ENCODE peak calls at places on chromosomes 12 and 14, in eight cellular contexts. D is H9, B is IMR-90, P is endodermal cell, G is MM.1S, Z is astrocyte, X is fibroblast of lung, W is mammary epithelial cell. S is an unnamed sample.

GRCh38 chr12:67430708-67431335 is 161.7 kb downstream of the CAND1 start:
- DNase-seq in D (no peak), B (no peak), P (no peak), G (no peak), Z (no peak), X (no peak), W (no peak), S (no peak)

GRCh38 chr12:100987552-100988277 is 193.1 kb downstream of the ANO4 start:
- DNase-seq in D (peak; percentile 77), B (peak; percentile 70), P (peak; percentile 93), G (peak; percentile 94), Z (peak; percentile 66), X (peak; percentile 77), W (peak; percentile 48), S (peak; percentile 17)

GRCh38 chr12:21523148-21523547 is 2.9 kb upstream of the SPX start:
- DNase-seq in D (no peak), B (no peak), P (no peak), G (no peak), Z (no peak), X (no peak), W (no peak), S (no peak)

GRCh38 chr12:4308334-4308960 is 12.6 kb upstream of the TIGAR start:
- DNase-seq in D (peak; percentile 58), B (no peak), P (peak; percentile 73), G (no peak), Z (no peak), X (no peak), W (no peak), S (no peak)

GRCh38 chr12:21694660-21695059 is 37.0 kb upstream of the LDHB start:
- DNase-seq in D (no peak), B (no peak), P (no peak), G (no peak), Z (no peak), X (no peak), W (no peak), S (no peak)

GRCh38 chr14:41609704-41610183 is 3.1 kb downstream of the LRFN5 start:
- DNase-seq in D (peak; percentile 88), B (peak; percentile 58), P (peak; percentile 94), G (no peak), Z (peak; percentile 18), X (peak; percentile 48), W (no peak), S (peak; percentile 28)

GRCh38 chr12:77231548-77231947 is 166.2 kb upstream of the E2F7 start:
- DNase-seq in D (no peak), B (peak; percentile 55), P (no peak), G (no peak), Z (peak; percentile 90), X (peak; percentile 91), W (peak; percentile 45), S (peak; percentile 30)

GRCh38 chr12:73421832-73422231 is 1115.8 kb upstream of the ATXN7L3B start:
- DNase-seq in D (no peak), B (no peak), P (no peak), G (peak; percentile 67), Z (peak; percentile 4), X (peak; percentile 16), W (peak; percentile 90), S (no peak)

GRCh38 chr12:82203076-82203475 is 155.1 kb downstream of the CCDC59 start:
- DNase-seq in D (no peak), B (no peak), P (no peak), G (no peak), Z (no peak), X (no peak), W (no peak), S (no peak)

GRCh38 chr14:52071675-52072074 is 2.8 kb upstream of the NID2 start:
- DNase-seq in D (no peak), B (peak; percentile 57), P (no peak), G (no peak), Z (peak; percentile 29), X (no peak), W (no peak), S (no peak)

GRCh38 chr14:52069617-52070431 is 965 bp upstream of the NID2 start:
- DNase-seq in D (peak; percentile 66), B (peak; percentile 83), P (no peak), G (no peak), Z (peak; percentile 67), X (peak; percentile 72), W (no peak), S (no peak)

GRCh38 chr14:52067873-52068740 is 752 bp downstream of the NID2 start:
- DNase-seq in D (peak; percentile 50), B (peak; percentile 51), P (peak; percentile 84), G (no peak), Z (peak; percentile 37), X (peak; percentile 54), W (no peak), S (peak; percentile 62)

GRCh38 chr14:52072266-52072780 is 3.5 kb upstream of the NID2 start:
- DNase-seq in D (no peak), B (no peak), P (no peak), G (no peak), Z (no peak), X (no peak), W (no peak), S (no peak)

DNA sequence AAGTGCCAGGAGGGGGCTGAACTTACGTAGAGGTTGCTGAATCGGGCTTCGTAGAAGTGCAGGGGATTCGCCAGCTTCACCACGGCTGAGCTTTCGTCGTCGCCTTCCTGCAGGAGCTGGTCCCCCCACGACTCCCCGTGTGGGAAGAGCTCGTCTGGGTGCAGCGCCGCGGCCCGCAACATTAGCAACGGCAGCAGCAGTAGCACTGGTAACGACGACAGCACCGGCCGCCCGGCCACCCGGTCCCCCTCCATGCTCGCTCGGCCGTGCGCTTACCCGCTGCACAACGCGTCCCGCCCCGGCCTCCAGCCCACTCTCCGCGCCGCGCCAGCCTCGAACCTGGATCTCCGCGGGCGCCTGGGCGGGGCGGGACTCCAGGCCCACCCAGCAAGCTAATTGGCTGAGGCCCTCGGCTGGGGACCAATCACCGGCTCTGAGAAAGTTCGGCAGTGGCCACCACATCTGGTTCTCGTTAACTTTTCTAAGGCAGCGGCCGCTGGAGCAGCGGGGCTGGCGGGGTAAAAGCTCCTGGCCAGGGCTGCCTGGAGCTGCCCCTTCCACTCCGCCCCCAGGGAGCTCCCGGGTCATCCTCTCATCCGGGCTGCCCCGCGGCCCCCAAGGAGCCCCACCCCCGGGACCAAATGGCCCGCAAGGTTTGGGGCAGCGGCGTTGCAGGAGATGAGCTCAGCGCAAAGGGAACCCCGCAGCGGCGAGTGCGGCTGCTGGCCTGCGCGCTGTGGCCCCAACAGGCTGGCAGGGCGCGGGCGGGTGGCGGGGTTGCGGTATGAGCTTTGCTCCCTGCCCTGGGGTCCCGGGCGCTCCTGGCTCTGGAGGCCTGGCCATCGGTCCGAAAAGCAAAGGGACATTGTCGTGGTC is at the start of gene NID2:
- DNase-seq in D (peak; percentile 91), B (peak; percentile 95), P (peak; percentile 97), G (no peak), Z (peak; percentile 84), X (peak; percentile 88), W (peak; percentile 50), S (peak; percentile 98)
- H3K9ac ChIP-seq in D (no peak within 1 kb of the TSS), B (peak within 1 kb of the TSS; percentile 99), P (no peak within 1 kb of the TSS), G (no peak within 1 kb of the TSS), Z (peak within 1 kb of the TSS; percentile 92), X (peak within 1 kb of the TSS; percentile 87), W (peak within 1 kb of the TSS; percentile 10), S (peak within 1 kb of the TSS; percentile 77)

GRCh38 chr14:54094765-54095164 is 138.1 kb upstream of the BMP4 start:
- DNase-seq in D (no peak), B (no peak), P (no peak), G (no peak), Z (no peak), X (no peak), W (no peak), S (no peak)
- TF ChIP-seq CTCF in D (no peak), B (no peak), P (no peak), G (no peak), Z (no peak), X (no peak), W (no peak), S (no peak)

GRCh38 chr14:32947792-32948191 is 9.1 kb downstream of the NPAS3 start:
- DNase-seq in D (no peak), B (no peak), P (no peak), G (no peak), Z (no peak), X (no peak), W (no peak), S (no peak)

GRCh38 chr14:32941668-32942065 is 3.0 kb downstream of the NPAS3 start:
- DNase-seq in D (no peak), B (no peak), P (no peak), G (no peak), Z (no peak), X (no peak), W (no peak), S (no peak)

GRCh38 chr14:32950584-32950983 is 11.9 kb downstream of the NPAS3 start:
- DNase-seq in D (no peak), B (no peak), P (no peak), G (no peak), Z (peak; percentile 79), X (peak; percentile 81), W (no peak), S (no peak)

DNA sequence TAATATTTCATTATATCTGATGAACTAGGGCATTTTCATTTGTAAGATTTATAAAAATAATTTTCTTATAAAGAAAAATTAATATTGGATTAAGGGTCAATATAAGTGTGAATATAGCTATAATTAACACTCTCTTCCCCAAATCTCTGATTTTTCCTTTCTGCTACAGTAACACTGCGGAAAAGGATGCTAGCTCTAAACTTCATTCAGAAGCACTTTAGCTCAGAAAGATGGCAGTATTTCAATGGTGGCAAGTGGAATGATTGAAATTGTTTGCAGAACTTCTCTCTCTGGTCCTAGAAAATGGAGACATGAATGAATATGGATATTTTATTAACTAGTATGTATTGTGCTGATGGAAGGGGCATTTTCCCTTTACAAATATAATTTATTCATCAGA is 8.4 kb downstream of the NPAS3 start:
- DNase-seq in D (no peak), B (no peak), P (no peak), G (no peak), Z (no peak), X (no peak), W (no peak), S (no peak)
- H3K9ac ChIP-seq in D (no peak overlapping the region), B (no peak overlapping the region), P (no peak overlapping the region), G (no peak overlapping the region), Z (no peak overlapping the region), X (no peak overlapping the region), W (no peak overlapping the region), S (no peak overlapping the region)

GRCh38 chr12:59370933-59371332 is 224.9 kb upstream of the SLC16A7 start:
- DNase-seq in D (no peak), B (no peak), P (no peak), G (no peak), Z (no peak), X (no peak), W (no peak), S (no peak)

GRCh38 chr12:59375633-59376032 is 220.2 kb upstream of the SLC16A7 start:
- DNase-seq in D (no peak), B (no peak), P (no peak), G (no peak), Z (no peak), X (no peak), W (no peak), S (no peak)

GRCh38 chr12:59374783-59375182 is 221.0 kb upstream of the SLC16A7 start:
- DNase-seq in D (no peak), B (no peak), P (no peak), G (no peak), Z (no peak), X (no peak), W (no peak), S (no peak)

DNA sequence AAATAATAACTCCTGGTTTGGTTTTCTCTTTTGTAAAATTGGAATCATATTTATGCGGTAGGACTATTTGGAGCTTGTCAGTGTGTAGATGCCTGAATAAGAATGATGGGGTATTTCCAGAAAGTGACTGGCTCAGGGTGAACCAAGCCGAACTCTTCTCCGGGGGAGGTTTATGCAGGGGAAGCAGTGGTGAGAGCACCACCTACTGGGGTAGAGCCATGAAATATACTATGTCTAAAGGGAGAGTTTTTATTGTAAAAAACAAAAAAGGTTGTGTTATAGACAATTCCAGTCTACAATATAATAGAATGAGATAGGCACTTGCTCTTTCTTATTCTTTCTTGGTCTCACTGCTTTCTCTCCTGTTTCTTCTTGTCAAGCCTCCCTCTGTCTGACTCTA is 222.9 kb upstream of the SLC16A7 start:
- DNase-seq in D (peak; percentile 60), B (peak; percentile 21), P (peak; percentile 85), G (no peak), Z (peak; percentile 1), X (peak; percentile 17), W (peak; percentile 31), S (no peak)
- TF ChIP-seq CTCF in D (peak; percentile 70), B (peak; percentile 46), P (peak; percentile 81), G (peak; percentile 17), Z (peak; percentile 22), X (peak; percentile 56), W (peak; percentile 57), S (peak; percentile 40)

S was measured in SK-N-SH.